ENCODE peak calls at places on chromosomes 13 and 19, in six cellular contexts. K, Z, Y, R, L and D are unnamed samples.

GRCh38 chr19:2967972-2968371 is 9.4 kb upstream of the TLE6 start:
- DNase-seq in Y (no peak), Z (no peak), L (no peak), K (no peak), R (no peak), D (no peak)

GRCh38 chr19:55172741-55173140 is 6.3 kb upstream of the DNAAF3 start:
- DNase-seq in R (no peak), K (peak; percentile 36), Y (no peak), L (peak; percentile 45), Z (no peak), D (no peak)

GRCh38 chr13:20438801-20439200 is 86.9 kb downstream of the CRYL1 start:
- DNase-seq in R (no peak), K (no peak), L (no peak), Y (no peak), Z (no peak), D (no peak)

GRCh38 chr19:48746738-48747575 is at the start of gene IZUMO1:
- DNase-seq in Y (no peak), K (peak; percentile 92), L (peak; percentile 38), Z (peak; percentile 35), R (no peak), D (peak; percentile 80)

GRCh38 chr13:41061914-41062837 is 867 bp downstream of the WBP4 start:
- DNase-seq in L (no peak), Z (no peak), R (no peak), K (peak; percentile 84), Y (no peak), D (no peak)

GRCh38 chr19:46924874-46925547 is 64.2 kb downstream of the ARHGAP35 start:
- DNase-seq in Y (peak; percentile 23), L (no peak), R (peak; percentile 22), K (no peak), Z (peak; percentile 23), D (no peak)

GRCh38 chr19:3374369-3375112 is 8.2 kb downstream of the NFIC start:
- DNase-seq in Z (no peak), K (no peak), R (no peak), L (no peak), Y (no peak), D (peak; percentile 53)

GRCh38 chr13:102680842-102681725 is 13.8 kb downstream of the METTL21C start:
- DNase-seq in K (peak; percentile 33), L (peak; percentile 18), Y (no peak), R (no peak), Z (no peak), D (no peak)

GRCh38 chr13:96821381-96821780 is 172.9 kb downstream of the OXGR1 start:
- DNase-seq in L (no peak), R (no peak), Z (no peak), K (no peak), Y (no peak), D (no peak)

GRCh38 chr19:55406091-55406868 is 1.3 kb downstream of the UBE2S start:
- DNase-seq in L (no peak), Z (no peak), R (no peak), K (no peak), Y (no peak), D (no peak)

GRCh38 chr19:47125669-47125938 is 5.0 kb upstream of the SAE1 start:
- DNase-seq in K (no peak), Z (no peak), R (no peak), L (no peak), Y (no peak), D (no peak)

GRCh38 chr19:30689474-30689873 is 317.3 kb downstream of the ZNF536 start:
- DNase-seq in R (no peak), L (no peak), K (no peak), Y (no peak), Z (no peak), D (no peak)

GRCh38 chr13:110648848-110649421 is 33.6 kb downstream of the NAXD start:
- DNase-seq in R (no peak), Y (no peak), K (no peak), L (no peak), Z (no peak), D (no peak)

GRCh38 chr13:74250738-74251190 is 116.6 kb upstream of the KLF12 start:
- DNase-seq in K (peak; percentile 26), L (peak; percentile 78), R (no peak), Y (no peak), Z (no peak), D (no peak)

GRCh38 chr13:101649490-101650126 is 197.1 kb downstream of the ITGBL1 start:
- DNase-seq in Z (no peak), R (no peak), Y (no peak), K (peak; percentile 95), L (peak; percentile 49), D (no peak)

GRCh38 chr19:4745986-4746385 is 22.3 kb upstream of the DPP9 start:
- DNase-seq in Y (no peak), L (no peak), Z (no peak), K (no peak), R (no peak), D (no peak)

GRCh38 chr13:98915563-98916348 is 62.1 kb downstream of the DOCK9 start:
- DNase-seq in L (no peak), R (no peak), Y (no peak), Z (no peak), K (no peak), D (no peak)

GRCh38 chr13:33518442-33518841 is 232.9 kb upstream of the STARD13 start:
- DNase-seq in L (no peak), K (no peak), Z (no peak), R (no peak), Y (no peak), D (no peak)

GRCh38 chr19:7636691-7637373 is at the start of gene STXBP2:
- DNase-seq in Z (peak; percentile 93), R (peak; percentile 49), L (no peak), K (peak; percentile 58), Y (peak; percentile 97), D (peak; percentile 98)

GRCh38 chr13:30026909-30027308 is 176.5 kb upstream of the UBL3 start:
- DNase-seq in Z (no peak), R (no peak), L (no peak), K (no peak), Y (no peak), D (no peak)

GRCh38 chr19:44943801-44944249 is 1.8 kb downstream of the APOC4 start:
- DNase-seq in Y (peak; percentile 72), K (no peak), Z (peak; percentile 53), L (peak; percentile 27), R (peak; percentile 73), D (peak; percentile 58)

GRCh38 chr19:52665529-52665928 is 27.4 kb upstream of the ZNF83 start:
- DNase-seq in L (no peak), Y (no peak), K (peak; percentile 36), Z (no peak), R (no peak), D (no peak)